ENCODE peak calls at places on chromosomes 6 and 20, in nine cellular contexts. I, Y, R, V, K, Z, Q, B and W are unnamed samples.

GRCh38 chr6:43746613-43747101 is 23.4 kb upstream of the VEGFA start:
- DNase-seq in I (no peak), Y (no peak), R (no peak), V (peak), K (no peak), Z (no peak), Q (no peak), B (no peak), W (no peak)

GRCh38 chr6:35583893-35584688 is 71.4 kb upstream of the TULP1 start:
- DNase-seq in I (peak), Y (peak), R (peak), V (peak), K (peak), Z (peak), Q (no peak), B (peak), W (peak)

GRCh38 chr6:170149681-170150589 is 140.9 kb downstream of the DLL1 start:
- DNase-seq in I (no peak), Y (no peak), R (no peak), V (no peak), K (no peak), Z (no peak), Q (no peak), B (no peak), W (no peak)

GRCh38 chr20:37516697-37517370 is 4.2 kb upstream of the NNAT start:
- DNase-seq in I (peak), Y (no peak), R (no peak), V (peak), K (no peak), Z (peak), Q (no peak), B (no peak), W (no peak)

GRCh38 chr6:20600831-20601230 is 66.6 kb downstream of the CDKAL1 start:
- DNase-seq in I (no peak), Y (no peak), R (no peak), V (no peak), K (no peak), Z (no peak), Q (no peak), B (no peak), W (no peak)

GRCh38 chr6:109315331-109316129 is 66.7 kb downstream of the CD164 start:
- DNase-seq in I (no peak), Y (no peak), R (no peak), V (peak), K (no peak), Z (no peak), Q (no peak), B (no peak), W (no peak)

GRCh38 chr6:11343963-11344714 is 111.7 kb upstream of the NEDD9 start:
- DNase-seq in I (no peak), Y (no peak), R (no peak), V (no peak), K (no peak), Z (no peak), Q (no peak), B (no peak), W (no peak)

GRCh38 chr6:32952817-32953739 is at the start of gene HLA-DMA:
- DNase-seq in I (peak), Y (no peak), R (peak), V (peak), K (peak), Z (peak), Q (peak), B (peak), W (no peak)

GRCh38 chr6:160139420-160139851 is 17.8 kb downstream of the SLC22A1 start:
- DNase-seq in I (peak), Y (no peak), R (no peak), V (peak), K (no peak), Z (peak), Q (no peak), B (peak), W (peak)

GRCh38 chr6:168100011-168100802 is 21.2 kb upstream of the FRMD1 start:
- DNase-seq in I (no peak), Y (no peak), R (no peak), V (no peak), K (no peak), Z (no peak), Q (no peak), B (no peak), W (no peak)

GRCh38 chr6:110980648-110981047 is 1.2 kb upstream of the RPF2 start:
- DNase-seq in I (no peak), Y (no peak), R (no peak), V (no peak), K (no peak), Z (no peak), Q (no peak), B (no peak), W (no peak)

GRCh38 chr6:31947864-31948263 is 2.0 kb downstream of the CFB start:
- DNase-seq in I (no peak), Y (no peak), R (no peak), V (no peak), K (no peak), Z (no peak), Q (no peak), B (no peak), W (no peak)

GRCh38 chr6:83592770-83593394 is 80.5 kb downstream of the PRSS35 start:
- DNase-seq in I (no peak), Y (no peak), R (no peak), V (peak), K (peak), Z (peak), Q (no peak), B (peak), W (no peak)

GRCh38 chr20:49854190-49854875 is 41.7 kb downstream of the SLC9A8 start:
- DNase-seq in I (no peak), Y (no peak), R (no peak), V (peak), K (no peak), Z (no peak), Q (no peak), B (no peak), W (no peak)

GRCh38 chr6:166760288-166760687 is 133.2 kb upstream of the RPS6KA2 start:
- DNase-seq in I (no peak), Y (no peak), R (no peak), V (no peak), K (peak), Z (no peak), Q (no peak), B (no peak), W (no peak)

GRCh38 chr6:23456396-23456795 is 669.6 kb upstream of the NRSN1 start:
- DNase-seq in I (no peak), Y (no peak), R (no peak), V (no peak), K (no peak), Z (peak), Q (no peak), B (no peak), W (no peak)

GRCh38 chr6:168892031-168892430 is 361.6 kb downstream of the THBS2 start:
- DNase-seq in I (no peak), Y (no peak), R (no peak), V (no peak), K (no peak), Z (no peak), Q (no peak), B (no peak), W (no peak)

GRCh38 chr6:81265106-81265505 is 487.4 kb downstream of the TENT5A start:
- DNase-seq in I (peak), Y (no peak), R (no peak), V (no peak), K (no peak), Z (peak), Q (no peak), B (peak), W (no peak)

GRCh38 chr6:169101981-169102380 is 151.7 kb downstream of the THBS2 start:
- DNase-seq in I (peak), Y (no peak), R (no peak), V (no peak), K (no peak), Z (peak), Q (no peak), B (peak), W (no peak)

GRCh38 chr20:9330151-9330550 is 184.2 kb upstream of the LAMP5 start:
- DNase-seq in I (no peak), Y (no peak), R (no peak), V (no peak), K (no peak), Z (no peak), Q (no peak), B (no peak), W (no peak)

GRCh38 chr6:116431964-116432595 is 29.1 kb upstream of the CALHM6 start:
- DNase-seq in I (no peak), Y (no peak), R (no peak), V (no peak), K (no peak), Z (no peak), Q (no peak), B (no peak), W (no peak)

GRCh38 chr6:105424177-105424783 is 21.4 kb upstream of the PREP start:
- DNase-seq in I (no peak), Y (peak), R (peak), V (peak), K (peak), Z (peak), Q (no peak), B (peak), W (peak)

GRCh38 chr6:108492131-108492766 is 68.5 kb upstream of the FOXO3 start:
- DNase-seq in I (peak), Y (no peak), R (no peak), V (peak), K (peak), Z (peak), Q (no peak), B (peak), W (no peak)

GRCh38 chr6:30684386-30685156 is 1.9 kb downstream of the PPP1R18 start:
- DNase-seq in I (peak), Y (no peak), R (no peak), V (peak), K (peak), Z (peak), Q (no peak), B (peak), W (no peak)

GRCh38 chr6:167712332-167713087 is 114.2 kb upstream of the AFDN start:
- DNase-seq in I (no peak), Y (no peak), R (no peak), V (no peak), K (no peak), Z (no peak), Q (no peak), B (no peak), W (no peak)

GRCh38 chr6:12404651-12405050 is 114.5 kb downstream of the EDN1 start:
- DNase-seq in I (no peak), Y (no peak), R (no peak), V (no peak), K (no peak), Z (no peak), Q (no peak), B (no peak), W (no peak)

GRCh38 chr6:31114540-31114876 is at the start of gene PSORS1C1:
- DNase-seq in I (peak), Y (no peak), R (peak), V (peak), K (no peak), Z (peak), Q (peak), B (peak), W (peak)

GRCh38 chr6:169344651-169345050 is 91.0 kb upstream of the THBS2 start:
- DNase-seq in I (peak), Y (no peak), R (no peak), V (peak), K (no peak), Z (no peak), Q (no peak), B (peak), W (no peak)

GRCh38 chr6:125944434-125944816 is 12.1 kb upstream of the HINT3 start:
- DNase-seq in I (no peak), Y (no peak), R (peak), V (peak), K (no peak), Z (peak), Q (no peak), B (peak), W (no peak)

GRCh38 chr6:31865205-31866118 is 2.8 kb upstream of the NEU1 start:
- DNase-seq in I (no peak), Y (no peak), R (no peak), V (peak), K (no peak), Z (no peak), Q (no peak), B (no peak), W (no peak)